ENCODE peak calls at places on chromosomes 7 and 10, in six cellular contexts. One of them, this sample, is unnamed.

GRCh38 chr7:22876986-22877729 is 54.5 kb upstream of the TOMM7 start:
- DNase-seq in nephron progenitor cell: no peak
- DNase-seq in ACHN: no peak
- DNase-seq in ELF-1: peak; percentile 56
- DNase-seq in activated naive CD4-positive, alpha-beta T cell: no peak
- DNase-seq in iPS DF 19.7: no peak
- DNase-seq in this sample: no peak

GRCh38 chr7:108226723-108227359 is 96.7 kb upstream of the LAMB4 start:
- DNase-seq in ELF-1: no peak
- DNase-seq in iPS DF 19.7: no peak
- DNase-seq in nephron progenitor cell: no peak
- DNase-seq in activated naive CD4-positive, alpha-beta T cell: no peak
- DNase-seq in ACHN: peak; percentile 83
- DNase-seq in this sample: no peak

GRCh38 chr7:143411976-143412708 is 3.5 kb upstream of the EPHA1 start:
- DNase-seq in activated naive CD4-positive, alpha-beta T cell: no peak
- DNase-seq in nephron progenitor cell: no peak
- DNase-seq in ACHN: no peak
- DNase-seq in iPS DF 19.7: no peak
- DNase-seq in ELF-1: no peak
- DNase-seq in this sample: no peak

GRCh38 chr10:130121486-130122079 is 11.0 kb upstream of the C10orf143 start:
- DNase-seq in ACHN: no peak
- DNase-seq in ELF-1: no peak
- DNase-seq in iPS DF 19.7: no peak
- DNase-seq in activated naive CD4-positive, alpha-beta T cell: no peak
- DNase-seq in nephron progenitor cell: no peak
- DNase-seq in this sample: no peak

GRCh38 chr7:106600569-106601373 is 60.2 kb downstream of the CCDC71L start:
- DNase-seq in nephron progenitor cell: no peak
- DNase-seq in ELF-1: no peak
- DNase-seq in activated naive CD4-positive, alpha-beta T cell: no peak
- DNase-seq in iPS DF 19.7: no peak
- DNase-seq in ACHN: no peak
- DNase-seq in this sample: no peak

GRCh38 chr10:7090529-7090928 is 320.3 kb downstream of the SFMBT2 start:
- DNase-seq in nephron progenitor cell: no peak
- DNase-seq in activated naive CD4-positive, alpha-beta T cell: no peak
- DNase-seq in ACHN: no peak
- DNase-seq in iPS DF 19.7: no peak
- DNase-seq in ELF-1: no peak
- DNase-seq in this sample: no peak

GRCh38 chr10:110863361-110863760 is 8.4 kb upstream of the PDCD4 start:
- DNase-seq in ACHN: no peak
- DNase-seq in iPS DF 19.7: no peak
- DNase-seq in activated naive CD4-positive, alpha-beta T cell: no peak
- DNase-seq in ELF-1: no peak
- DNase-seq in nephron progenitor cell: no peak
- DNase-seq in this sample: no peak

GRCh38 chr10:24035761-24036160 is 173.2 kb upstream of the KIAA1217 start:
- DNase-seq in ACHN: no peak
- DNase-seq in nephron progenitor cell: no peak
- DNase-seq in activated naive CD4-positive, alpha-beta T cell: no peak
- DNase-seq in iPS DF 19.7: no peak
- DNase-seq in ELF-1: no peak
- DNase-seq in this sample: no peak

GRCh38 chr10:8183241-8183704 is 128.8 kb downstream of the GATA3 start:
- DNase-seq in ELF-1: no peak
- DNase-seq in iPS DF 19.7: no peak
- DNase-seq in activated naive CD4-positive, alpha-beta T cell: no peak
- DNase-seq in nephron progenitor cell: no peak
- DNase-seq in ACHN: no peak
- DNase-seq in this sample: no peak

GRCh38 chr7:51019231-51019844 is 236.6 kb upstream of the GRB10 start:
- DNase-seq in activated naive CD4-positive, alpha-beta T cell: no peak
- DNase-seq in iPS DF 19.7: no peak
- DNase-seq in nephron progenitor cell: no peak
- DNase-seq in ACHN: no peak
- DNase-seq in ELF-1: no peak
- DNase-seq in this sample: no peak

GRCh38 chr7:73353243-73353642 is 25.3 kb downstream of the FKBP6 start:
- DNase-seq in nephron progenitor cell: no peak
- DNase-seq in activated naive CD4-positive, alpha-beta T cell: no peak
- DNase-seq in ACHN: no peak
- DNase-seq in iPS DF 19.7: no peak
- DNase-seq in ELF-1: no peak
- DNase-seq in this sample: no peak

GRCh38 chr7:91554893-91555292 is 290.7 kb downstream of the FZD1 start:
- DNase-seq in ELF-1: peak; percentile 34
- DNase-seq in activated naive CD4-positive, alpha-beta T cell: no peak
- DNase-seq in ACHN: no peak
- DNase-seq in iPS DF 19.7: no peak
- DNase-seq in nephron progenitor cell: no peak
- DNase-seq in this sample: no peak

GRCh38 chr7:12315049-12315448 is 88.6 kb downstream of the VWDE start:
- DNase-seq in iPS DF 19.7: no peak
- DNase-seq in nephron progenitor cell: no peak
- DNase-seq in activated naive CD4-positive, alpha-beta T cell: no peak
- DNase-seq in ACHN: no peak
- DNase-seq in ELF-1: no peak
- DNase-seq in this sample: no peak

GRCh38 chr7:158407581-158408331 is 179.9 kb downstream of the PTPRN2 start:
- DNase-seq in activated naive CD4-positive, alpha-beta T cell: no peak
- DNase-seq in nephron progenitor cell: no peak
- DNase-seq in iPS DF 19.7: no peak
- DNase-seq in ELF-1: no peak
- DNase-seq in ACHN: peak; percentile 51
- DNase-seq in this sample: no peak

GRCh38 chr7:64914557-64914956 is 11.5 kb downstream of the ZNF273 start:
- DNase-seq in ELF-1: no peak
- DNase-seq in ACHN: no peak
- DNase-seq in iPS DF 19.7: no peak
- DNase-seq in activated naive CD4-positive, alpha-beta T cell: no peak
- DNase-seq in nephron progenitor cell: no peak
- DNase-seq in this sample: no peak

GRCh38 chr10:114541081-114541833 is 116.8 kb downstream of the ABLIM1 start:
- DNase-seq in ELF-1: no peak
- DNase-seq in ACHN: no peak
- DNase-seq in nephron progenitor cell: no peak
- DNase-seq in activated naive CD4-positive, alpha-beta T cell: peak; percentile 52
- DNase-seq in iPS DF 19.7: no peak
- DNase-seq in this sample: peak; percentile 32

GRCh38 chr7:114130860-114131259 is 212.1 kb upstream of the PPP1R3A start:
- DNase-seq in ELF-1: no peak
- DNase-seq in iPS DF 19.7: no peak
- DNase-seq in activated naive CD4-positive, alpha-beta T cell: no peak
- DNase-seq in nephron progenitor cell: no peak
- DNase-seq in ACHN: no peak
- DNase-seq in this sample: no peak

GRCh38 chr10:57015595-57016303 is 654.7 kb upstream of the ZWINT start:
- DNase-seq in iPS DF 19.7: no peak
- DNase-seq in nephron progenitor cell: no peak
- DNase-seq in ELF-1: no peak
- DNase-seq in activated naive CD4-positive, alpha-beta T cell: no peak
- DNase-seq in ACHN: no peak
- DNase-seq in this sample: no peak

GRCh38 chr7:20330797-20331230 is at the start of gene ITGB8:
- DNase-seq in activated naive CD4-positive, alpha-beta T cell: no peak
- DNase-seq in ELF-1: no peak
- DNase-seq in ACHN: peak; percentile 66
- DNase-seq in nephron progenitor cell: peak; percentile 71
- DNase-seq in iPS DF 19.7: no peak
- DNase-seq in this sample: no peak

GRCh38 chr10:4902571-4903011 is 60.6 kb upstream of the AKR1C1 start:
- DNase-seq in activated naive CD4-positive, alpha-beta T cell: no peak
- DNase-seq in ACHN: no peak
- DNase-seq in ELF-1: no peak
- DNase-seq in iPS DF 19.7: no peak
- DNase-seq in nephron progenitor cell: no peak
- DNase-seq in this sample: no peak

GRCh38 chr10:5071411-5072198 is 22.6 kb upstream of the AKR1C3 start:
- DNase-seq in activated naive CD4-positive, alpha-beta T cell: no peak
- DNase-seq in iPS DF 19.7: no peak
- DNase-seq in ELF-1: peak; percentile 38
- DNase-seq in ACHN: peak; percentile 92
- DNase-seq in nephron progenitor cell: no peak
- DNase-seq in this sample: no peak

GRCh38 chr10:89302628-89303027 is 782 bp downstream of the IFIT2 start:
- DNase-seq in activated naive CD4-positive, alpha-beta T cell: no peak
- DNase-seq in ELF-1: no peak
- DNase-seq in ACHN: peak; percentile 40
- DNase-seq in nephron progenitor cell: no peak
- DNase-seq in iPS DF 19.7: no peak
- DNase-seq in this sample: no peak

GRCh38 chr10:106727170-106727569 is 437.3 kb downstream of the SORCS1 start:
- DNase-seq in iPS DF 19.7: no peak
- DNase-seq in ELF-1: no peak
- DNase-seq in ACHN: no peak
- DNase-seq in activated naive CD4-positive, alpha-beta T cell: no peak
- DNase-seq in nephron progenitor cell: no peak
- DNase-seq in this sample: no peak

GRCh38 chr7:23205861-23206510 is 24.1 kb downstream of the NUP42 start:
- DNase-seq in ACHN: no peak
- DNase-seq in nephron progenitor cell: no peak
- DNase-seq in ELF-1: peak; percentile 64
- DNase-seq in iPS DF 19.7: no peak
- DNase-seq in activated naive CD4-positive, alpha-beta T cell: peak; percentile 4
- DNase-seq in this sample: no peak

GRCh38 chr10:49109669-49110335 is 5.5 kb downstream of the VSTM4 start:
- DNase-seq in nephron progenitor cell: no peak
- DNase-seq in iPS DF 19.7: no peak
- DNase-seq in ELF-1: no peak
- DNase-seq in ACHN: no peak
- DNase-seq in activated naive CD4-positive, alpha-beta T cell: no peak
- DNase-seq in this sample: no peak

GRCh38 chr7:150374026-150374425 is 5.1 kb upstream of the ZNF775 start:
- DNase-seq in activated naive CD4-positive, alpha-beta T cell: no peak
- DNase-seq in nephron progenitor cell: no peak
- DNase-seq in ELF-1: no peak
- DNase-seq in ACHN: no peak
- DNase-seq in iPS DF 19.7: no peak
- DNase-seq in this sample: no peak

GRCh38 chr7:151231080-151231479 is 1.2 kb upstream of the CHPF2 start:
- DNase-seq in iPS DF 19.7: no peak
- DNase-seq in activated naive CD4-positive, alpha-beta T cell: no peak
- DNase-seq in ELF-1: no peak
- DNase-seq in nephron progenitor cell: no peak
- DNase-seq in ACHN: no peak
- DNase-seq in this sample: no peak

GRCh38 chr7:5428470-5429252 is 5.0 kb upstream of the TNRC18 start:
- DNase-seq in ELF-1: peak; percentile 61
- DNase-seq in ACHN: no peak
- DNase-seq in activated naive CD4-positive, alpha-beta T cell: no peak
- DNase-seq in iPS DF 19.7: no peak
- DNase-seq in nephron progenitor cell: peak; percentile 47
- DNase-seq in this sample: no peak

GRCh38 chr7:157817944-157818700 is 481.3 kb downstream of the DNAJB6 start:
- DNase-seq in ELF-1: no peak
- DNase-seq in nephron progenitor cell: no peak
- DNase-seq in activated naive CD4-positive, alpha-beta T cell: no peak
- DNase-seq in ACHN: no peak
- DNase-seq in iPS DF 19.7: no peak
- DNase-seq in this sample: no peak

GRCh38 chr10:56370217-56371113 is 9.4 kb upstream of the ZWINT start:
- DNase-seq in iPS DF 19.7: no peak
- DNase-seq in ACHN: peak; percentile 19
- DNase-seq in ELF-1: peak; percentile 15
- DNase-seq in nephron progenitor cell: no peak
- DNase-seq in activated naive CD4-positive, alpha-beta T cell: no peak
- DNase-seq in this sample: no peak

GRCh38 chr7:34362621-34363020 is 295.4 kb upstream of the NPSR1 start:
- DNase-seq in activated naive CD4-positive, alpha-beta T cell: no peak
- DNase-seq in nephron progenitor cell: no peak
- DNase-seq in ACHN: no peak
- DNase-seq in ELF-1: no peak
- DNase-seq in iPS DF 19.7: no peak
- DNase-seq in this sample: no peak

GRCh38 chr10:30155401-30155800 is 96.0 kb upstream of the JCAD start:
- DNase-seq in nephron progenitor cell: no peak
- DNase-seq in activated naive CD4-positive, alpha-beta T cell: no peak
- DNase-seq in ELF-1: no peak
- DNase-seq in ACHN: no peak
- DNase-seq in iPS DF 19.7: no peak
- DNase-seq in this sample: no peak

GRCh38 chr7:1169409-1170368 is 9.7 kb upstream of the ZFAND2A start:
- DNase-seq in ACHN: peak; percentile 88
- DNase-seq in activated naive CD4-positive, alpha-beta T cell: peak; percentile 93
- DNase-seq in nephron progenitor cell: peak; percentile 75
- DNase-seq in iPS DF 19.7: no peak
- DNase-seq in ELF-1: peak; percentile 88
- DNase-seq in this sample: peak; percentile 91

GRCh38 chr10:63217120-63217605 is 84.0 kb downstream of the NRBF2 start:
- DNase-seq in nephron progenitor cell: no peak
- DNase-seq in ELF-1: no peak
- DNase-seq in iPS DF 19.7: no peak
- DNase-seq in activated naive CD4-positive, alpha-beta T cell: no peak
- DNase-seq in ACHN: peak; percentile 80
- DNase-seq in this sample: no peak

This sample was measured in activated T-helper 1 cell treated with anti-CD3 and anti-CD28 coated beads, Interleukin-2, amount 50 U/mL, for 16 hours.